ENCODE peak calls at places on chromosomes 12 and 14, in seven cellular contexts. One of them, this sample, is unnamed. For H3K27me3, the result is how much of the 10 kb centered on the place peaks cover.

GRCh38 chr14:37616853-37617252 is 21.4 kb downstream of the TTC6 start:
- DNase-seq in uterus: no peak
- DNase-seq in spleen: no peak
- DNase-seq in HepG2: no peak
- DNase-seq in cardiac muscle cell: no peak
- DNase-seq in endothelial cell of umbilical vein: no peak
- DNase-seq in CD4-positive, alpha-beta T cell: no peak
- DNase-seq in this sample: no peak

GRCh38 chr12:124917841-124918621 is 3.6 kb upstream of the UBC start:
- DNase-seq in CD4-positive, alpha-beta T cell: no peak
- DNase-seq in spleen: no peak
- DNase-seq in endothelial cell of umbilical vein: no peak
- DNase-seq in cardiac muscle cell: no peak
- DNase-seq in uterus: no peak
- DNase-seq in HepG2: peak
- DNase-seq in this sample: no peak

GRCh38 chr12:67651380-67651695 is 2.8 kb downstream of the DYRK2 start:
- DNase-seq in spleen: no peak
- DNase-seq in cardiac muscle cell: peak
- DNase-seq in HepG2: peak
- DNase-seq in uterus: no peak
- DNase-seq in CD4-positive, alpha-beta T cell: no peak
- DNase-seq in endothelial cell of umbilical vein: peak
- DNase-seq in this sample: no peak

GRCh38 chr12:56189336-56189917 is at the start of gene SMARCC2:
- DNase-seq in HepG2: peak
- DNase-seq in spleen: peak
- DNase-seq in CD4-positive, alpha-beta T cell: peak
- DNase-seq in uterus: peak
- DNase-seq in cardiac muscle cell: peak
- DNase-seq in endothelial cell of umbilical vein: peak
- DNase-seq in this sample: peak

GRCh38 chr14:105055736-105056302 is 9.4 kb downstream of the GPR132 start:
- DNase-seq in uterus: no peak
- DNase-seq in spleen: no peak
- DNase-seq in CD4-positive, alpha-beta T cell: no peak
- DNase-seq in HepG2: no peak
- DNase-seq in endothelial cell of umbilical vein: no peak
- DNase-seq in cardiac muscle cell: no peak
- DNase-seq in this sample: no peak

GRCh38 chr12:130613831-130614230 is 102.3 kb downstream of the RIMBP2 start:
- DNase-seq in endothelial cell of umbilical vein: no peak
- DNase-seq in spleen: no peak
- DNase-seq in CD4-positive, alpha-beta T cell: no peak
- DNase-seq in uterus: no peak
- DNase-seq in HepG2: no peak
- DNase-seq in cardiac muscle cell: no peak
- DNase-seq in this sample: no peak

GRCh38 chr12:47736877-47737676 is 11.8 kb upstream of the ENDOU start:
- DNase-seq in endothelial cell of umbilical vein: peak
- DNase-seq in spleen: peak
- DNase-seq in CD4-positive, alpha-beta T cell: no peak
- DNase-seq in cardiac muscle cell: peak
- DNase-seq in uterus: peak
- DNase-seq in HepG2: no peak
- DNase-seq in this sample: peak

GRCh38 chr12:54033106-54033979 is 493 bp downstream of the HOXC5 start:
- DNase-seq in cardiac muscle cell: no peak
- DNase-seq in spleen: no peak
- DNase-seq in HepG2: peak
- DNase-seq in uterus: peak
- DNase-seq in CD4-positive, alpha-beta T cell: no peak
- DNase-seq in endothelial cell of umbilical vein: no peak
- DNase-seq in this sample: peak

GRCh38 chr12:91928501-91928900 is 217.1 kb downstream of the BTG1 start:
- DNase-seq in cardiac muscle cell: no peak
- DNase-seq in CD4-positive, alpha-beta T cell: no peak
- DNase-seq in spleen: no peak
- DNase-seq in endothelial cell of umbilical vein: no peak
- DNase-seq in uterus: no peak
- DNase-seq in HepG2: no peak
- DNase-seq in this sample: no peak

GRCh38 chr12:15536446-15536845 is 214.1 kb downstream of the PTPRO start:
- DNase-seq in spleen: no peak
- DNase-seq in HepG2: no peak
- DNase-seq in endothelial cell of umbilical vein: no peak
- DNase-seq in cardiac muscle cell: no peak
- DNase-seq in uterus: no peak
- DNase-seq in CD4-positive, alpha-beta T cell: no peak
- DNase-seq in this sample: no peak

GRCh38 chr12:120563495-120563894 is 17.7 kb downstream of the POP5 start:
- DNase-seq in spleen: no peak
- DNase-seq in CD4-positive, alpha-beta T cell: no peak
- DNase-seq in cardiac muscle cell: no peak
- DNase-seq in uterus: no peak
- DNase-seq in endothelial cell of umbilical vein: no peak
- DNase-seq in HepG2: no peak
- DNase-seq in this sample: no peak

GRCh38 chr14:61102549-61103466 is 121.8 kb downstream of the SLC38A6 start:
- DNase-seq in HepG2: peak
- DNase-seq in endothelial cell of umbilical vein: no peak
- DNase-seq in CD4-positive, alpha-beta T cell: no peak
- DNase-seq in cardiac muscle cell: peak
- DNase-seq in uterus: no peak
- DNase-seq in spleen: no peak
- DNase-seq in this sample: no peak

GRCh38 chr12:13205809-13206559 is 9.5 kb downstream of the EMP1 start:
- DNase-seq in HepG2: no peak
- DNase-seq in spleen: no peak
- DNase-seq in cardiac muscle cell: no peak
- DNase-seq in endothelial cell of umbilical vein: peak
- DNase-seq in CD4-positive, alpha-beta T cell: no peak
- DNase-seq in uterus: no peak
- DNase-seq in this sample: no peak

GRCh38 chr14:102196436-102197230 is 56.9 kb downstream of the WDR20 start:
- DNase-seq in spleen: no peak
- DNase-seq in uterus: no peak
- DNase-seq in cardiac muscle cell: no peak
- DNase-seq in endothelial cell of umbilical vein: no peak
- DNase-seq in CD4-positive, alpha-beta T cell: no peak
- DNase-seq in HepG2: no peak
- DNase-seq in this sample: no peak

DNA sequence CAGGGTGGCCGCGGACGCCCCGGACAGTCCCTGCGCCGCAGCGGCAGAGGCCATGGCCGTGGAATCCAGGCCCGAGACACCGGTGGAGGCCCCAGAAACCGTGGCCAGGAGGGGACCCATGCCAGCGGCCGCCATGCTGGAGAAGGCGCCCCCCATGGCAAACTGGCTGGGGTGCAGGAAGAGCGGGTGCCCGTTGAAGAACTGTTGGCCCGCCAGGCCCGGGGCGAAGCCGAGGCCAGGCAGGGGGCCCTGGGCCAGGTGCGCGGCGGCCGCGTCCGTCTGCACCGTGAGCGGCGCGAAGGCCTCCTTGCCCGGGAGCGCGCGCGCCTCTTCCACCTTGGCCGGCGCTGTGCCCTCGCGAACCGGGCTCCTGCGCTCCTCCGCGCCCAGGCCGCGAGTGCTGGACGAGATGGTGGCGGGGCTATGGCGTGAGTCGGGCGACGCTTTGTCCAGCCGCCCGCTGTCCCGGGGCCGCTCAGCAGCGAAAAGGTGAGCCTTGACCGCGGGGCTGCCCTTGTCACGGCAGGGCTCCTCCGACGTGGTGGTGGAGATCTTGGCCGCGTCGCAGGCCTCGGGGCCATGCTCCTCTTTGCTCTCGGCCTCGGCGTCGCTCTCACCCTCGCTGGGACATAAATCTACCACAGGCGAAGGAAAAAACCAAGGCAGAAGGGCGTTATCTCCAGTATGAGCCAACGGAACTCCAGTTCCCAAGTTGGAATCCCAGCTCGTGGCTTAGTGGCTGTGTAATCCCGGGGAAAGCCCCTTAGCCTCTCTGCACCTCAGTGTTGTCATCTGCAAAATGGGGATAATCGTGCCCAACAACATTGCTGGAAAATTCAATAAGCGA is 9.6 kb downstream of the TBX3 start:
- DNase-seq in endothelial cell of umbilical vein: no peak
- DNase-seq in cardiac muscle cell: no peak
- DNase-seq in HepG2: no peak
- DNase-seq in spleen: no peak
- DNase-seq in CD4-positive, alpha-beta T cell: no peak
- DNase-seq in uterus: no peak
- DNase-seq in this sample: no peak
- H3K27me3 ChIP-seq in endothelial cell of umbilical vein: under half
- H3K27me3 ChIP-seq in cardiac muscle cell: under half
- H3K27me3 ChIP-seq in HepG2: under half
- H3K27me3 ChIP-seq in spleen: under half
- H3K27me3 ChIP-seq in CD4-positive, alpha-beta T cell: half or more
- H3K27me3 ChIP-seq in uterus: under half
- H3K27me3 ChIP-seq in this sample: under half

GRCh38 chr12:10189653-10190052 is 10.8 kb downstream of the TMEM52B start:
- DNase-seq in spleen: no peak
- DNase-seq in uterus: peak
- DNase-seq in HepG2: no peak
- DNase-seq in endothelial cell of umbilical vein: no peak
- DNase-seq in cardiac muscle cell: no peak
- DNase-seq in CD4-positive, alpha-beta T cell: no peak
- DNase-seq in this sample: no peak

GRCh38 chr12:10190558-10191388 is 11.9 kb downstream of the TMEM52B start:
- DNase-seq in spleen: no peak
- DNase-seq in cardiac muscle cell: peak
- DNase-seq in endothelial cell of umbilical vein: peak
- DNase-seq in uterus: peak
- DNase-seq in HepG2: peak
- DNase-seq in CD4-positive, alpha-beta T cell: peak
- DNase-seq in this sample: no peak

GRCh38 chr12:10184261-10184843 is 5.5 kb downstream of the TMEM52B start:
- DNase-seq in HepG2: no peak
- DNase-seq in endothelial cell of umbilical vein: no peak
- DNase-seq in CD4-positive, alpha-beta T cell: no peak
- DNase-seq in spleen: no peak
- DNase-seq in uterus: no peak
- DNase-seq in cardiac muscle cell: no peak
- DNase-seq in this sample: no peak

GRCh38 chr12:10182662-10183061 is 3.8 kb downstream of the TMEM52B start:
- DNase-seq in cardiac muscle cell: no peak
- DNase-seq in spleen: no peak
- DNase-seq in CD4-positive, alpha-beta T cell: no peak
- DNase-seq in endothelial cell of umbilical vein: no peak
- DNase-seq in HepG2: no peak
- DNase-seq in uterus: no peak
- DNase-seq in this sample: no peak

GRCh38 chr12:10186299-10186698 is 7.5 kb downstream of the TMEM52B start:
- DNase-seq in cardiac muscle cell: no peak
- DNase-seq in CD4-positive, alpha-beta T cell: no peak
- DNase-seq in HepG2: no peak
- DNase-seq in endothelial cell of umbilical vein: no peak
- DNase-seq in spleen: peak
- DNase-seq in uterus: no peak
- DNase-seq in this sample: no peak
- H3K27me3 ChIP-seq in cardiac muscle cell: under half
- H3K27me3 ChIP-seq in CD4-positive, alpha-beta T cell: under half
- H3K27me3 ChIP-seq in HepG2: under half
- H3K27me3 ChIP-seq in endothelial cell of umbilical vein: under half
- H3K27me3 ChIP-seq in spleen: under half
- H3K27me3 ChIP-seq in uterus: under half
- H3K27me3 ChIP-seq in this sample: under half

GRCh38 chr14:93892505-93892839 is 34.7 kb upstream of the FAM181A start:
- DNase-seq in CD4-positive, alpha-beta T cell: no peak
- DNase-seq in spleen: no peak
- DNase-seq in endothelial cell of umbilical vein: no peak
- DNase-seq in HepG2: no peak
- DNase-seq in cardiac muscle cell: no peak
- DNase-seq in uterus: no peak
- DNase-seq in this sample: no peak
- H3K27me3 ChIP-seq in CD4-positive, alpha-beta T cell: under half
- H3K27me3 ChIP-seq in spleen: under half
- H3K27me3 ChIP-seq in endothelial cell of umbilical vein: under half
- H3K27me3 ChIP-seq in HepG2: under half
- H3K27me3 ChIP-seq in cardiac muscle cell: under half
- H3K27me3 ChIP-seq in uterus: under half
- H3K27me3 ChIP-seq in this sample: under half

GRCh38 chr12:16604853-16605252 is 1.1 kb downstream of the LMO3 start:
- DNase-seq in CD4-positive, alpha-beta T cell: no peak
- DNase-seq in HepG2: no peak
- DNase-seq in spleen: no peak
- DNase-seq in cardiac muscle cell: peak
- DNase-seq in uterus: peak
- DNase-seq in endothelial cell of umbilical vein: no peak
- DNase-seq in this sample: no peak
- H3K27me3 ChIP-seq in CD4-positive, alpha-beta T cell: under half
- H3K27me3 ChIP-seq in HepG2: under half
- H3K27me3 ChIP-seq in spleen: under half
- H3K27me3 ChIP-seq in cardiac muscle cell: under half
- H3K27me3 ChIP-seq in uterus: under half
- H3K27me3 ChIP-seq in endothelial cell of umbilical vein: under half
- H3K27me3 ChIP-seq in this sample: under half

GRCh38 chr12:114450511-114451300 is 44.8 kb upstream of the TBX5 start:
- DNase-seq in uterus: no peak
- DNase-seq in CD4-positive, alpha-beta T cell: no peak
- DNase-seq in spleen: no peak
- DNase-seq in HepG2: no peak
- DNase-seq in cardiac muscle cell: no peak
- DNase-seq in endothelial cell of umbilical vein: no peak
- DNase-seq in this sample: no peak
- H3K27me3 ChIP-seq in uterus: under half
- H3K27me3 ChIP-seq in CD4-positive, alpha-beta T cell: half or more
- H3K27me3 ChIP-seq in spleen: under half
- H3K27me3 ChIP-seq in HepG2: under half
- H3K27me3 ChIP-seq in cardiac muscle cell: half or more
- H3K27me3 ChIP-seq in endothelial cell of umbilical vein: under half
- H3K27me3 ChIP-seq in this sample: under half

GRCh38 chr12:108935165-108935564 is 55.3 kb downstream of the DAO start:
- DNase-seq in uterus: no peak
- DNase-seq in HepG2: no peak
- DNase-seq in CD4-positive, alpha-beta T cell: no peak
- DNase-seq in cardiac muscle cell: no peak
- DNase-seq in spleen: no peak
- DNase-seq in endothelial cell of umbilical vein: no peak
- DNase-seq in this sample: no peak
- H3K27me3 ChIP-seq in uterus: under half
- H3K27me3 ChIP-seq in HepG2: under half
- H3K27me3 ChIP-seq in CD4-positive, alpha-beta T cell: under half
- H3K27me3 ChIP-seq in cardiac muscle cell: under half
- H3K27me3 ChIP-seq in spleen: under half
- H3K27me3 ChIP-seq in endothelial cell of umbilical vein: under half
- H3K27me3 ChIP-seq in this sample: under half

GRCh38 chr14:23353433-23353780 is 720 bp upstream of the SLC22A17 start:
- DNase-seq in endothelial cell of umbilical vein: no peak
- DNase-seq in spleen: no peak
- DNase-seq in CD4-positive, alpha-beta T cell: no peak
- DNase-seq in uterus: no peak
- DNase-seq in HepG2: no peak
- DNase-seq in cardiac muscle cell: no peak
- DNase-seq in this sample: no peak
- H3K27me3 ChIP-seq in endothelial cell of umbilical vein: under half
- H3K27me3 ChIP-seq in spleen: under half
- H3K27me3 ChIP-seq in CD4-positive, alpha-beta T cell: under half
- H3K27me3 ChIP-seq in uterus: under half
- H3K27me3 ChIP-seq in HepG2: under half
- H3K27me3 ChIP-seq in cardiac muscle cell: under half
- H3K27me3 ChIP-seq in this sample: under half

GRCh38 chr14:73773441-73774243 is 59.5 kb upstream of the PNMA1 start:
- DNase-seq in HepG2: no peak
- DNase-seq in endothelial cell of umbilical vein: no peak
- DNase-seq in cardiac muscle cell: no peak
- DNase-seq in CD4-positive, alpha-beta T cell: no peak
- DNase-seq in spleen: peak
- DNase-seq in uterus: no peak
- DNase-seq in this sample: peak
- H3K27me3 ChIP-seq in HepG2: under half
- H3K27me3 ChIP-seq in endothelial cell of umbilical vein: under half
- H3K27me3 ChIP-seq in cardiac muscle cell: under half
- H3K27me3 ChIP-seq in CD4-positive, alpha-beta T cell: under half
- H3K27me3 ChIP-seq in spleen: under half
- H3K27me3 ChIP-seq in uterus: under half
- H3K27me3 ChIP-seq in this sample: under half